ENCODE peak calls at places on chromosome 14, in four cellular contexts. N is SK-N-SH, F is K562, T is GM12878. R is an unnamed sample.

GRCh38 chr14:35339761-35340406 is 47.7 kb downstream of the PSMA6 start:
- DNase-seq in N (no peak), F (no peak), T (no peak), R (no peak)

GRCh38 chr14:21104448-21105060 is 3.7 kb downstream of the TMEM253 start:
- DNase-seq in T (no peak), F (peak), N (peak), R (no peak)

GRCh38 chr14:69260979-69261605 is 1.1 kb downstream of the GALNT16 start:
- DNase-seq in F (peak), N (peak), T (no peak), R (no peak)

GRCh38 chr14:67653651-67654280 is 20.7 kb downstream of the VTI1B start:
- DNase-seq in N (no peak), T (no peak), F (no peak), R (no peak)

GRCh38 chr14:90513151-90514014 is 116.6 kb downstream of the CALM1 start:
- DNase-seq in T (no peak), N (no peak), F (no peak), R (peak)

GRCh38 chr14:78921856-78922255 is 751.7 kb downstream of the NRXN3 start:
- DNase-seq in T (no peak), N (no peak), F (no peak), R (no peak)

GRCh38 chr14:92108345-92109254 is 2.2 kb upstream of the ATXN3 start:
- DNase-seq in T (no peak), F (no peak), N (no peak), R (peak)

GRCh38 chr14:71714225-71714624 is 218.0 kb upstream of the RGS6 start:
- DNase-seq in N (no peak), F (no peak), T (no peak), R (no peak)

GRCh38 chr14:72781476-72782181 is 112.3 kb downstream of the DPF3 start:
- DNase-seq in N (no peak), F (no peak), T (no peak), R (peak)

GRCh38 chr14:100383727-100384158 is 60.6 kb downstream of the SLC25A47 start:
- DNase-seq in F (peak), T (no peak), N (peak), R (peak)

GRCh38 chr14:61179061-61179675 is 102.0 kb downstream of the TMEM30B start:
- DNase-seq in N (no peak), T (no peak), F (no peak), R (peak)

GRCh38 chr14:94049625-94050023 is 23.5 kb downstream of the OTUB2 start:
- DNase-seq in F (no peak), N (no peak), T (no peak), R (no peak)

GRCh38 chr14:61388173-61388975 is 67.0 kb downstream of the PRKCH start:
- DNase-seq in F (no peak), T (peak), N (no peak), R (no peak)

GRCh38 chr14:35879141-35879648 is 53.1 kb downstream of the BRMS1L start:
- DNase-seq in F (no peak), N (no peak), T (no peak), R (no peak)

GRCh38 chr14:96065661-96066459 is 26.7 kb downstream of the C14orf132 start:
- DNase-seq in F (no peak), N (peak), T (no peak), R (no peak)

GRCh38 chr14:76518366-76518765 is 142.4 kb downstream of the ESRRB start:
- DNase-seq in F (no peak), T (no peak), N (no peak), R (no peak)

GRCh38 chr14:100691395-100692025 is 35.2 kb upstream of the DLK1 start:
- DNase-seq in N (peak), T (no peak), F (no peak), R (no peak)

GRCh38 chr14:20190596-20190995 is at the start of gene OR11G2:
- DNase-seq in F (no peak), N (no peak), T (no peak), R (no peak)

GRCh38 chr14:81453166-81453766 is 53.1 kb upstream of the STON2 start:
- DNase-seq in T (no peak), N (peak), F (peak), R (peak)

GRCh38 chr14:70920608-70921007 is 13.3 kb downstream of the PCNX1 start:
- DNase-seq in N (no peak), F (no peak), T (no peak), R (no peak)

GRCh38 chr14:94568186-94568585 is 6.9 kb downstream of the SERPINA4 start:
- DNase-seq in F (no peak), N (no peak), T (no peak), R (no peak)

GRCh38 chr14:68327231-68327630 is 465.6 kb downstream of the ZFP36L1 start:
- DNase-seq in T (no peak), F (no peak), N (no peak), R (no peak)

GRCh38 chr14:60931206-60931605 is 49.7 kb downstream of the TRMT5 start:
- DNase-seq in F (no peak), T (no peak), N (no peak), R (no peak)

GRCh38 chr14:72544615-72545387 is 349.1 kb downstream of the DPF3 start:
- DNase-seq in F (no peak), T (no peak), N (no peak), R (no peak)

GRCh38 chr14:74610866-74611671 is 968 bp downstream of the LTBP2 start:
- DNase-seq in N (no peak), T (no peak), F (no peak), R (no peak)

GRCh38 chr14:80726211-80726610 is 215.3 kb downstream of the CEP128 start:
- DNase-seq in N (no peak), T (no peak), F (no peak), R (no peak)

GRCh38 chr14:51289169-51289568 is 49.1 kb downstream of the TMX1 start:
- DNase-seq in F (no peak), T (no peak), N (no peak), R (no peak)

GRCh38 chr14:77183896-77184295 is 2.3 kb downstream of the TMEM63C start:
- DNase-seq in N (no peak), T (no peak), F (no peak), R (no peak)

GRCh38 chr14:95935228-95935822 is 58.7 kb downstream of the TUNAR start:
- DNase-seq in T (no peak), F (peak), N (no peak), R (peak)

GRCh38 chr14:60757617-60758016 is 23.1 kb downstream of the MNAT1 start:
- DNase-seq in T (no peak), N (no peak), F (no peak), R (no peak)

GRCh38 chr14:73723799-73724621 is 9.8 kb upstream of the PNMA1 start:
- DNase-seq in N (peak), F (peak), T (no peak), R (no peak)

GRCh38 chr14:36052681-36053080 is 123.8 kb downstream of the PTCSC3 start:
- DNase-seq in T (no peak), F (no peak), N (no peak), R (no peak)

GRCh38 chr14:100762089-100762515 is 35.4 kb downstream of the DLK1 start:
- DNase-seq in N (no peak), T (no peak), F (no peak), R (peak)

GRCh38 chr14:92323916-92324818 is 1.2 kb downstream of the SLC24A4 start:
- DNase-seq in N (no peak), F (no peak), T (no peak), R (no peak)

GRCh38 chr14:64755661-64756265 is 51.5 kb downstream of the PLEKHG3 start:
- DNase-seq in N (no peak), F (peak), T (no peak), R (no peak)

GRCh38 chr14:34064349-34064748 is 113.5 kb upstream of the EGLN3 start:
- DNase-seq in T (no peak), F (no peak), N (no peak), R (no peak)

GRCh38 chr14:69287096-69287991 is 27.4 kb downstream of the GALNT16 start:
- DNase-seq in F (no peak), T (no peak), N (peak), R (peak)

GRCh38 chr14:99531221-99532096 is 50.2 kb downstream of the CCNK start:
- DNase-seq in N (no peak), T (no peak), F (no peak), R (no peak)

GRCh38 chr14:72457641-72458040 is 436.3 kb downstream of the DPF3 start:
- DNase-seq in T (no peak), F (no peak), N (no peak), R (no peak)

GRCh38 chr14:62691613-62692489 is 353.4 kb downstream of the KCNH5 start:
- DNase-seq in N (no peak), T (no peak), F (no peak), R (peak)

GRCh38 chr14:62692490-62693106 is 352.7 kb downstream of the KCNH5 start:
- DNase-seq in N (no peak), F (no peak), T (no peak), R (peak)

GRCh38 chr14:62696261-62696968 is 348.8 kb downstream of the KCNH5 start:
- DNase-seq in F (no peak), T (no peak), N (no peak), R (peak)

GRCh38 chr14:62696969-62697328 is 348.3 kb downstream of the KCNH5 start:
- DNase-seq in N (no peak), T (no peak), F (no peak), R (no peak)

GRCh38 chr14:62694075-62694474 is 351.2 kb downstream of the KCNH5 start:
- DNase-seq in T (no peak), N (no peak), F (no peak), R (no peak)
- TF ChIP-seq REST in T (no peak), N (no peak), F (no peak), R (no peak)

DNA sequence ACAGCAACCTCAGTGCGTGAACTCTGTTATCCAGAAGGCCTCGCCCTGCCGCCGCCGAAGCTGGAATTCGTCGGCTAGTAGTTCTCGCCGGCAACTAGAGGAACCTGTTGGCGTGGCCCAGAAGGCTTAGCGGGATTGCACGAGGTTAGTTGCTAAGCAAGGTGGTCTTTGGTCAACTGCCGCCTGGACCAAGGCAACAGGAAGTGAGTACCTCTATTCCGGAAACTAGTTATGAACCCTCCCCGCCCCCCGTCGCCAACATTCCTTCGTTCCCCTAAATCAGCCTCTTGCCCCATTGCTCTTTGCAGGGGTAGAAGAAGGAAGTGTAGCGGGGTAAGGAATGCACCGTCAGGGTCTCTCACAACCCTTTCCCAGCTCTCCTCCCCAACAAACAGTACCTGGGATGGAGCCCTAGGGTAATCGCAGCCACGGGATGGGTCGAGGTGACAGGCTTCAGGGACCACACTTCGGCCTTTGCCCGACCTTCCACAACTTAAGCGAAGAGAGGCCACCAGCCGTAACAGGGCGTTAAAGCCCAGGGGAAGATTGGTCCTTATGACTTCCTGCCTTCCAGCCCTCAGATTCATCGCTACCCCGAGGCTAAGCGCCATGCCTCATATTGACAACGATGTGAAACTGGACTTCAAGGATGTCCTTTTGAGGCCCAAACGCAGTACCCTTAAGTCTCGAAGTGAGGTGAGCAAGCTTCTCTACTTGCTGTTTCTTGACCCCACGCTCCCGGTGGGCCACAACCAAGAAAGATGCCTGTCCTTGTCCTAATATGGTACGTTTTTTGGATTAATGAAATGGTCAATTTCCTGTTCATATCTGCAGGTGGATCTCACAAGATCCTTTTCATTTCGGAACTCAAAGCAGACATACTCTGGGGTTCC is at the start of gene GMPR2:
- DNase-seq in F (peak), T (no peak), N (peak), R (no peak)
- TF ChIP-seq POLR2AphosphoS5 in F (no peak), T (no peak), N (peak), R (peak)

GRCh38 chr14:83260751-83261150 is 1727.1 kb upstream of the SEL1L start:
- DNase-seq in N (no peak), F (no peak), T (no peak), R (no peak)
- TF ChIP-seq JUND in N (no peak), F (no peak), T (no peak), R (no peak)

GRCh38 chr14:102304611-102305506 is at the start of gene MOK:
- DNase-seq in N (peak), F (peak), T (peak), R (peak)
- TF ChIP-seq REST in N (no peak), F (no peak), T (no peak), R (no peak)

GRCh38 chr14:23827100-23827892 is 126.3 kb upstream of the DHRS4 start:
- DNase-seq in F (no peak), T (no peak), N (no peak), R (no peak)

GRCh38 chr14:23831591-23831990 is 122.0 kb upstream of the DHRS4 start:
- DNase-seq in N (no peak), T (no peak), F (no peak), R (no peak)

GRCh38 chr14:23828001-23828400 is 125.6 kb upstream of the DHRS4 start:
- DNase-seq in N (no peak), F (no peak), T (no peak), R (peak)

GRCh38 chr14:23828611-23829010 is 125.0 kb upstream of the DHRS4 start:
- DNase-seq in T (no peak), F (no peak), N (no peak), R (no peak)

DNA sequence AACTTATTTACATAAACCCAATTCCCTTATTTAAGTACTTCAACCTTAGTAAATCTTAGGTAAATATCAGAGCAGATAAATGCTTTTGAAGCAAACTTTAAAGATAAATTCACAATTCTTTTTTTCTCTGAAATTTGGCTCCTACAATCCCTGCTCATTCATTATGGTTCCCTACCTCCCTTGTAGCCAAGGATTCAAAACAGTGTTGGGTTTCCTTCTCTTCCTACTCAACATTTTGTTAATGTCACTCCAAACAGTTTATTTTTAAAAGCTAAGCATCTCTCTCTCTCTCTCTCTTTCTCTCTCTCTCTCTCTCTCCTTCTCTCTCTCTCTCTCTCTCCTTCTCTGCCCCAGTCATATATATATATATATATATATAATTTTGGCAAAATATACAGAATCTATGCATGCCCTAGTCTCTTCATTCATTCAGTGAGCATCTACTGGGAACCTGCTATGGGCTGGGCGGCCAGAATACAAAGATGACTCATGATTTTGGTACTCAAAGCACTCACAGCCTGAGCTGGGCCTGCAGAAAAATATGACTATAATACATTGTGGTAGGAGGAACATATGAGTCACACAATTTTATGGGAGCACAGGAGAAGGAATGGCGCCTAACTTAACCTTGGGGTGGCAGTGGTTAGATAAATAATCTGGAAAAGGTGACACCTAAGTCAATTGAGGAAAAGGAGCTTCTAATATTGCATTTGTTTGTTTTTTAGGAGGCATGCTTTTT is 123.7 kb upstream of the DHRS4 start:
- DNase-seq in N (no peak), T (no peak), F (no peak), R (peak)
- TF ChIP-seq POLR2AphosphoS5 in N (no peak), T (no peak), F (no peak), R (no peak)

GRCh38 chr14:104335611-104336010 is 197.2 kb downstream of the KIF26A start:
- DNase-seq in N (no peak), F (no peak), T (no peak), R (no peak)
- TF ChIP-seq JUND in N (no peak), F (no peak), T (no peak), R (no peak)

DNA sequence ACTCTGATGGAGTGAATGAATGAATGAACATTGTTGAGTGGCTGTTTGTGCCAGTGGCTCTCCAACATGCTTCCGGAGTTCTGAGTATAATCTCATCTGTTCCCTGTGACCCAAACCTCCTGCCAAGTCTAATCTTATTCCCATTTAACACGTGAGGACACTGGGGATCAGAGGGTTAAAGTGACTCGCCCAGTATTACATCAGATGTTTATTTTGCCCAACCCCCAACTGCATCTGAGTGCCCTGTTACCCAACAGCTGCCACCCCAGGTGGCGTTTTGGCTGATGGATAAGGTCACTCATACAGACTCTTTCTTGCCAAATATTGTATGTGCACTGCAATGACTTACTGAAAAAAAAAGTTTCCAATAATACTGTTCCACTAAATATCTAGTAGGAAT is 210.9 kb downstream of the EXOC5 start:
- DNase-seq in N (no peak), F (no peak), T (no peak), R (no peak)
- TF ChIP-seq REST in N (no peak), F (no peak), T (no peak), R (no peak)